ENCODE peak calls at places on chromosomes 13 and 19, in seven cellular contexts. N, R, Y, W, I, X and S are unnamed samples.
A peak's percentile ranks its signal among the peaks of the same experiment; 100 is the strongest.

GRCh38 chr19:45906221-45906620 is 3.8 kb upstream of the MYPOP start:
- DNase-seq in Y (no peak), X (no peak), W (no peak), N (no peak), R (no peak), I (no peak), S (no peak)

GRCh38 chr13:30870049-30870884 is 35.8 kb upstream of the MEDAG start:
- DNase-seq in I (no peak), R (no peak), Y (peak; percentile 67), W (no peak), X (peak; percentile 80), N (no peak), S (peak; percentile 91)

GRCh38 chr13:93355094-93355493 is 128.5 kb downstream of the GPC6 start:
- DNase-seq in X (no peak), N (no peak), I (no peak), R (no peak), Y (no peak), W (no peak), S (no peak)

GRCh38 chr13:77434289-77434688 is 101.2 kb upstream of the SCEL start:
- DNase-seq in R (no peak), N (no peak), X (no peak), Y (no peak), W (no peak), I (no peak), S (no peak)

GRCh38 chr19:30263719-30264440 is 108.3 kb upstream of the ZNF536 start:
- DNase-seq in I (no peak), X (no peak), W (no peak), Y (no peak), N (no peak), R (no peak), S (no peak)

GRCh38 chr13:71395053-71395452 is 472.0 kb downstream of the DACH1 start:
- DNase-seq in N (no peak), Y (no peak), W (no peak), X (no peak), I (no peak), R (no peak), S (no peak)

GRCh38 chr13:94613051-94613450 is 11.4 kb downstream of the GPR180 start:
- DNase-seq in I (no peak), Y (no peak), R (no peak), W (no peak), X (no peak), N (no peak), S (no peak)

GRCh38 chr13:28597641-28598040 is 61.3 kb upstream of the POMP start:
- DNase-seq in R (no peak), Y (no peak), I (no peak), N (no peak), W (no peak), X (no peak), S (no peak)

GRCh38 chr19:33225458-33225925 is at the start of gene SLC7A10:
- DNase-seq in X (no peak), I (no peak), R (no peak), Y (no peak), W (no peak), N (peak; percentile 74), S (no peak)

GRCh38 chr13:53075356-53076041 is 46.9 kb downstream of the OLFM4 start:
- DNase-seq in N (no peak), W (no peak), X (no peak), Y (no peak), R (no peak), I (no peak), S (no peak)

GRCh38 chr13:30774214-30774730 is 38.9 kb downstream of the ALOX5AP start:
- DNase-seq in W (no peak), N (no peak), I (no peak), R (no peak), X (no peak), Y (no peak), S (no peak)

GRCh38 chr13:71210861-71211260 is 656.1 kb downstream of the DACH1 start:
- DNase-seq in W (no peak), N (no peak), X (no peak), I (no peak), Y (no peak), R (no peak), S (no peak)

GRCh38 chr19:48023518-48023917 is 20.4 kb downstream of the CABP5 start:
- DNase-seq in X (no peak), W (no peak), R (no peak), N (no peak), I (no peak), Y (no peak), S (no peak)

GRCh38 chr19:51799998-51800848 is 5.3 kb downstream of the FPR3 start:
- DNase-seq in W (no peak), N (no peak), R (no peak), X (peak; percentile 97), Y (peak; percentile 48), I (no peak), S (no peak)

GRCh38 chr19:3161453-3161852 is 17.1 kb upstream of the S1PR4 start:
- DNase-seq in R (no peak), N (no peak), Y (no peak), I (no peak), W (no peak), X (no peak), S (no peak)

GRCh38 chr13:110511509-110512181 is 49.9 kb downstream of the RAB20 start:
- DNase-seq in X (no peak), W (no peak), R (no peak), N (no peak), Y (no peak), I (no peak), S (no peak)

GRCh38 chr19:48945415-48945814 is 9.3 kb upstream of the BAX start:
- DNase-seq in N (no peak), X (no peak), Y (no peak), W (no peak), R (no peak), I (no peak), S (no peak)

GRCh38 chr19:29193116-29193515 is 19.8 kb downstream of the UQCRFS1 start:
- DNase-seq in X (no peak), I (no peak), R (no peak), Y (no peak), N (no peak), W (no peak), S (no peak)

GRCh38 chr13:107650081-107650701 is 565.1 kb downstream of the LIG4 start:
- DNase-seq in R (no peak), Y (peak; percentile 24), I (peak; percentile 1), X (peak; percentile 8), N (no peak), W (no peak), S (peak; percentile 33)

GRCh38 chr13:36681894-36682624 is 8.2 kb downstream of the SERTM1 start:
- DNase-seq in R (no peak), W (no peak), Y (no peak), I (no peak), N (no peak), X (no peak), S (no peak)

GRCh38 chr13:39699274-39699673 is 43.8 kb downstream of the COG6 start:
- DNase-seq in R (no peak), X (no peak), Y (no peak), I (no peak), W (no peak), N (no peak), S (no peak)

GRCh38 chr13:89496478-89496877 is 1825.3 kb downstream of the SLITRK5 start:
- DNase-seq in I (no peak), N (no peak), R (no peak), W (no peak), Y (no peak), X (peak; percentile 2), S (no peak)

GRCh38 chr13:89726690-89727435 is 1620.6 kb upstream of the MIR17HG start:
- DNase-seq in N (no peak), R (no peak), Y (no peak), X (no peak), I (no peak), W (no peak), S (no peak)

GRCh38 chr13:44921931-44922758 is 67.1 kb downstream of the NUFIP1 start:
- DNase-seq in R (no peak), I (no peak), W (no peak), Y (no peak), X (no peak), N (no peak), S (peak; percentile 75)

GRCh38 chr19:21574607-21575006 is 69.2 kb downstream of the ZNF429 start:
- DNase-seq in N (no peak), Y (no peak), I (no peak), W (no peak), R (no peak), X (no peak), S (no peak)

GRCh38 chr19:32720216-32720935 is 809 bp downstream of the TDRD12 start:
- DNase-seq in Y (no peak), X (no peak), I (no peak), W (no peak), R (no peak), N (no peak), S (no peak)

GRCh38 chr19:43782689-43783231 is 2.0 kb upstream of the KCNN4 start:
- DNase-seq in R (no peak), X (no peak), I (no peak), N (no peak), Y (no peak), W (no peak), S (no peak)

GRCh38 chr13:20353973-20354372 is 121.9 kb upstream of the GJB6 start:
- DNase-seq in X (no peak), I (no peak), Y (no peak), W (no peak), N (no peak), R (no peak), S (no peak)

GRCh38 chr19:55384576-55385235 is 614 bp upstream of the TMEM238 start:
- DNase-seq in W (no peak), I (no peak), R (no peak), X (no peak), Y (peak; percentile 29), N (no peak), S (no peak)

GRCh38 chr19:48461982-48462655 is 6.7 kb downstream of the KCNJ14 start:
- DNase-seq in W (no peak), X (no peak), Y (no peak), I (no peak), N (no peak), R (no peak), S (no peak)

GRCh38 chr13:98525452-98525851 is 51.5 kb downstream of the STK24 start:
- DNase-seq in R (no peak), X (no peak), Y (no peak), W (no peak), N (no peak), I (no peak), S (no peak)

GRCh38 chr13:19587635-19588300 is 26.4 kb upstream of the TPTE2 start:
- DNase-seq in I (no peak), W (no peak), R (no peak), Y (peak; percentile 25), N (no peak), X (no peak), S (no peak)

GRCh38 chr19:45446295-45446694 is 21.5 kb upstream of the FOSB start:
- DNase-seq in Y (no peak), I (no peak), R (no peak), N (peak; percentile 54), X (no peak), W (no peak), S (no peak)

GRCh38 chr19:19134687-19135158 is 3.6 kb downstream of the TMEM161A start:
- DNase-seq in Y (no peak), N (no peak), X (no peak), R (no peak), I (no peak), W (no peak), S (no peak)

GRCh38 chr19:40519352-40520322 is 52.8 kb downstream of the SPTBN4 start:
- DNase-seq in W (no peak), Y (no peak), I (no peak), N (no peak), X (no peak), R (no peak), S (no peak)

GRCh38 chr19:2253106-2254051 is 2.8 kb downstream of the JSRP1 start:
- DNase-seq in N (peak; percentile 95), X (no peak), W (no peak), Y (no peak), R (no peak), I (peak; percentile 64), S (no peak)